ENCODE peak calls at places on chromosomes 1 and 21, in eight cellular contexts. One of them, this sample, is unnamed.

GRCh38 chr1:145879775-145880174 is 5.9 kb downstream of the ANKRD35 start:
- DNase-seq in EH: no peak
- DNase-seq in GM10248: no peak
- DNase-seq in upper lobe of right lung: no peak
- DNase-seq in type B pancreatic cell: no peak
- DNase-seq in HEK293T: no peak
- DNase-seq in memory B cell: no peak
- DNase-seq in HTR-8/SVneo: no peak
- DNase-seq in this sample: no peak

GRCh38 chr1:175690926-175691325 is 52.5 kb downstream of the TNR start:
- DNase-seq in EH: no peak
- DNase-seq in GM10248: no peak
- DNase-seq in upper lobe of right lung: no peak
- DNase-seq in type B pancreatic cell: no peak
- DNase-seq in HEK293T: no peak
- DNase-seq in memory B cell: no peak
- DNase-seq in HTR-8/SVneo: no peak
- DNase-seq in this sample: no peak

GRCh38 chr1:236280438-236281285 is 1.1 kb downstream of the ERO1B start:
- DNase-seq in EH: no peak
- DNase-seq in GM10248: peak; percentile 34
- DNase-seq in upper lobe of right lung: no peak
- DNase-seq in type B pancreatic cell: no peak
- DNase-seq in HEK293T: peak; percentile 39
- DNase-seq in memory B cell: peak; percentile 30
- DNase-seq in HTR-8/SVneo: peak; percentile 15
- DNase-seq in this sample: no peak

GRCh38 chr1:109466440-109467300 is at the start of gene SYPL2:
- DNase-seq in EH: peak; percentile 57
- DNase-seq in GM10248: peak; percentile 34
- DNase-seq in upper lobe of right lung: peak; percentile 84
- DNase-seq in type B pancreatic cell: no peak
- DNase-seq in HEK293T: peak; percentile 82
- DNase-seq in memory B cell: no peak
- DNase-seq in HTR-8/SVneo: peak; percentile 23
- DNase-seq in this sample: no peak

GRCh38 chr1:56644064-56644940 is 812 bp upstream of the PRKAA2 start:
- DNase-seq in EH: peak; percentile 38
- DNase-seq in GM10248: no peak
- DNase-seq in upper lobe of right lung: no peak
- DNase-seq in type B pancreatic cell: no peak
- DNase-seq in HEK293T: peak; percentile 60
- DNase-seq in memory B cell: no peak
- DNase-seq in HTR-8/SVneo: no peak
- DNase-seq in this sample: no peak

GRCh38 chr1:78755986-78756385 is 106.4 kb downstream of the IFI44 start:
- DNase-seq in EH: no peak
- DNase-seq in GM10248: no peak
- DNase-seq in upper lobe of right lung: no peak
- DNase-seq in type B pancreatic cell: no peak
- DNase-seq in HEK293T: no peak
- DNase-seq in memory B cell: no peak
- DNase-seq in HTR-8/SVneo: no peak
- DNase-seq in this sample: no peak

GRCh38 chr1:211200311-211200710 is 58.9 kb upstream of the RCOR3 start:
- DNase-seq in EH: no peak
- DNase-seq in GM10248: no peak
- DNase-seq in upper lobe of right lung: no peak
- DNase-seq in type B pancreatic cell: no peak
- DNase-seq in HEK293T: no peak
- DNase-seq in memory B cell: no peak
- DNase-seq in HTR-8/SVneo: no peak
- DNase-seq in this sample: no peak

GRCh38 chr1:12762766-12763165 is 10.8 kb upstream of the PRAMEF12 start:
- DNase-seq in EH: no peak
- DNase-seq in GM10248: no peak
- DNase-seq in upper lobe of right lung: no peak
- DNase-seq in type B pancreatic cell: no peak
- DNase-seq in HEK293T: no peak
- DNase-seq in memory B cell: no peak
- DNase-seq in HTR-8/SVneo: no peak
- DNase-seq in this sample: no peak

GRCh38 chr21:21898801-21899200 is 900.6 kb downstream of the NCAM2 start:
- DNase-seq in EH: no peak
- DNase-seq in GM10248: no peak
- DNase-seq in upper lobe of right lung: no peak
- DNase-seq in type B pancreatic cell: no peak
- DNase-seq in HEK293T: no peak
- DNase-seq in memory B cell: no peak
- DNase-seq in HTR-8/SVneo: peak; percentile 3
- DNase-seq in this sample: no peak

GRCh38 chr1:10835423-10836421 is 39.3 kb upstream of the CASZ1 start:
- DNase-seq in EH: peak; percentile 51
- DNase-seq in GM10248: peak; percentile 53
- DNase-seq in upper lobe of right lung: peak; percentile 83
- DNase-seq in type B pancreatic cell: peak; percentile 82
- DNase-seq in HEK293T: peak; percentile 91
- DNase-seq in memory B cell: no peak
- DNase-seq in HTR-8/SVneo: peak; percentile 63
- DNase-seq in this sample: peak; percentile 49

GRCh38 chr1:85606414-85606800 is 25.8 kb downstream of the CCN1 start:
- DNase-seq in EH: peak; percentile 28
- DNase-seq in GM10248: no peak
- DNase-seq in upper lobe of right lung: no peak
- DNase-seq in type B pancreatic cell: no peak
- DNase-seq in HEK293T: no peak
- DNase-seq in memory B cell: no peak
- DNase-seq in HTR-8/SVneo: no peak
- DNase-seq in this sample: no peak

GRCh38 chr1:170149241-170149640 is 3.5 kb downstream of the NTMT2 start:
- DNase-seq in EH: peak; percentile 19
- DNase-seq in GM10248: no peak
- DNase-seq in upper lobe of right lung: no peak
- DNase-seq in type B pancreatic cell: no peak
- DNase-seq in HEK293T: no peak
- DNase-seq in memory B cell: no peak
- DNase-seq in HTR-8/SVneo: no peak
- DNase-seq in this sample: no peak

GRCh38 chr1:247401310-247402098 is 14.5 kb upstream of the NLRP3 start:
- DNase-seq in EH: no peak
- DNase-seq in GM10248: no peak
- DNase-seq in upper lobe of right lung: no peak
- DNase-seq in type B pancreatic cell: no peak
- DNase-seq in HEK293T: no peak
- DNase-seq in memory B cell: no peak
- DNase-seq in HTR-8/SVneo: no peak
- DNase-seq in this sample: no peak

GRCh38 chr1:41455479-41456271 is 28.8 kb downstream of the EDN2 start:
- DNase-seq in EH: peak; percentile 64
- DNase-seq in GM10248: no peak
- DNase-seq in upper lobe of right lung: no peak
- DNase-seq in type B pancreatic cell: no peak
- DNase-seq in HEK293T: no peak
- DNase-seq in memory B cell: no peak
- DNase-seq in HTR-8/SVneo: peak; percentile 30
- DNase-seq in this sample: no peak

GRCh38 chr1:114902343-114902742 is 47.7 kb downstream of the SYCP1 start:
- DNase-seq in EH: peak; percentile 0
- DNase-seq in GM10248: no peak
- DNase-seq in upper lobe of right lung: no peak
- DNase-seq in type B pancreatic cell: no peak
- DNase-seq in HEK293T: no peak
- DNase-seq in memory B cell: no peak
- DNase-seq in HTR-8/SVneo: no peak
- DNase-seq in this sample: no peak

GRCh38 chr1:16152521-16153087 is 3.3 kb downstream of the EPHA2 start:
- DNase-seq in EH: peak; percentile 61
- DNase-seq in GM10248: no peak
- DNase-seq in upper lobe of right lung: no peak
- DNase-seq in type B pancreatic cell: no peak
- DNase-seq in HEK293T: no peak
- DNase-seq in memory B cell: no peak
- DNase-seq in HTR-8/SVneo: no peak
- DNase-seq in this sample: no peak

GRCh38 chr1:3340548-3341235 is 113.8 kb upstream of the ARHGEF16 start:
- DNase-seq in EH: no peak
- DNase-seq in GM10248: no peak
- DNase-seq in upper lobe of right lung: no peak
- DNase-seq in type B pancreatic cell: no peak
- DNase-seq in HEK293T: no peak
- DNase-seq in memory B cell: no peak
- DNase-seq in HTR-8/SVneo: no peak
- DNase-seq in this sample: no peak

GRCh38 chr1:152884966-152885624 is 7.0 kb downstream of the SMCP start:
- DNase-seq in EH: peak; percentile 90
- DNase-seq in GM10248: no peak
- DNase-seq in upper lobe of right lung: no peak
- DNase-seq in type B pancreatic cell: no peak
- DNase-seq in HEK293T: no peak
- DNase-seq in memory B cell: no peak
- DNase-seq in HTR-8/SVneo: no peak
- DNase-seq in this sample: no peak

GRCh38 chr1:232751393-232752140 is 53.6 kb upstream of the MAP10 start:
- DNase-seq in EH: no peak
- DNase-seq in GM10248: no peak
- DNase-seq in upper lobe of right lung: no peak
- DNase-seq in type B pancreatic cell: no peak
- DNase-seq in HEK293T: no peak
- DNase-seq in memory B cell: no peak
- DNase-seq in HTR-8/SVneo: no peak
- DNase-seq in this sample: no peak

GRCh38 chr1:201552941-201553341 is 14.0 kb downstream of the NAV1 start:
- DNase-seq in EH: peak; percentile 77
- DNase-seq in GM10248: no peak
- DNase-seq in upper lobe of right lung: no peak
- DNase-seq in type B pancreatic cell: no peak
- DNase-seq in HEK293T: no peak
- DNase-seq in memory B cell: no peak
- DNase-seq in HTR-8/SVneo: no peak
- DNase-seq in this sample: no peak

GRCh38 chr1:224399887-224400286 is 34.7 kb downstream of the WDR26 start:
- DNase-seq in EH: no peak
- DNase-seq in GM10248: no peak
- DNase-seq in upper lobe of right lung: no peak
- DNase-seq in type B pancreatic cell: no peak
- DNase-seq in HEK293T: no peak
- DNase-seq in memory B cell: no peak
- DNase-seq in HTR-8/SVneo: no peak
- DNase-seq in this sample: no peak

GRCh38 chr1:209202826-209203439 is 380.6 kb upstream of the CAMK1G start:
- DNase-seq in EH: peak; percentile 64
- DNase-seq in GM10248: peak; percentile 58
- DNase-seq in upper lobe of right lung: no peak
- DNase-seq in type B pancreatic cell: no peak
- DNase-seq in HEK293T: peak; percentile 62
- DNase-seq in memory B cell: no peak
- DNase-seq in HTR-8/SVneo: peak; percentile 69
- DNase-seq in this sample: peak; percentile 46

GRCh38 chr1:57431400-57431799 is 7.5 kb upstream of the DAB1 start:
- DNase-seq in EH: no peak
- DNase-seq in GM10248: no peak
- DNase-seq in upper lobe of right lung: no peak
- DNase-seq in type B pancreatic cell: no peak
- DNase-seq in HEK293T: no peak
- DNase-seq in memory B cell: no peak
- DNase-seq in HTR-8/SVneo: no peak
- DNase-seq in this sample: no peak

GRCh38 chr1:221494670-221495069 is 247.2 kb downstream of the DUSP10 start:
- DNase-seq in EH: peak; percentile 53
- DNase-seq in GM10248: no peak
- DNase-seq in upper lobe of right lung: no peak
- DNase-seq in type B pancreatic cell: no peak
- DNase-seq in HEK293T: no peak
- DNase-seq in memory B cell: no peak
- DNase-seq in HTR-8/SVneo: no peak
- DNase-seq in this sample: peak; percentile 19

GRCh38 chr1:236142358-236143103 is at the start of gene GPR137B:
- DNase-seq in EH: peak; percentile 61
- DNase-seq in GM10248: peak; percentile 89
- DNase-seq in upper lobe of right lung: peak; percentile 78
- DNase-seq in type B pancreatic cell: no peak
- DNase-seq in HEK293T: peak; percentile 72
- DNase-seq in memory B cell: no peak
- DNase-seq in HTR-8/SVneo: peak; percentile 75
- DNase-seq in this sample: no peak

GRCh38 chr1:162943627-162944026 is 82.7 kb upstream of the CCDC190 start:
- DNase-seq in EH: peak; percentile 24
- DNase-seq in GM10248: no peak
- DNase-seq in upper lobe of right lung: no peak
- DNase-seq in type B pancreatic cell: no peak
- DNase-seq in HEK293T: peak; percentile 10
- DNase-seq in memory B cell: no peak
- DNase-seq in HTR-8/SVneo: no peak
- DNase-seq in this sample: no peak

This sample was measured in HCT116.